ENCODE peak calls at places on chromosomes 16 and 17, in seven cellular contexts. Q is upper lobe of right lung; M is WERI-Rb-1; T is CD8-positive, alpha-beta T cell; H is ovary; S is tibial nerve; N is thoracic aorta. B is an unnamed sample.

GRCh38 chr16:53058882-53059281 is 4.1 kb downstream of the CHD9 start:
- DNase-seq in S (no peak), N (no peak), Q (no peak), T (no peak), M (no peak), H (no peak), B (no peak)

GRCh38 chr17:50183439-50184001 is 17.7 kb downstream of the SGCA start:
- DNase-seq in T (no peak), N (no peak), M (no peak), S (no peak), Q (no peak), H (no peak), B (no peak)

GRCh38 chr16:65414284-65414984 is 292.6 kb upstream of the CDH11 start:
- DNase-seq in N (no peak), T (no peak), Q (no peak), S (no peak), H (no peak), M (no peak), B (no peak)

GRCh38 chr17:15392326-15392739 is 50.9 kb upstream of the TEKT3 start:
- DNase-seq in M (no peak), T (no peak), N (no peak), H (no peak), Q (no peak), S (no peak), B (no peak)

GRCh38 chr17:1713160-1713877 is 3.1 kb upstream of the TLCD2 start:
- DNase-seq in S (no peak), H (peak; percentile 27), Q (no peak), N (no peak), T (no peak), M (no peak), B (no peak)

GRCh38 chr17:14334261-14334860 is 33.5 kb downstream of the HS3ST3B1 start:
- DNase-seq in S (no peak), T (no peak), H (no peak), N (no peak), Q (no peak), M (no peak), B (no peak)

GRCh38 chr17:39553326-39553945 is 54.3 kb downstream of the NEUROD2 start:
- DNase-seq in N (no peak), S (no peak), T (no peak), Q (no peak), M (no peak), H (no peak), B (no peak)

GRCh38 chr16:88936008-88936912 is 40.7 kb downstream of the CBFA2T3 start:
- DNase-seq in M (no peak), N (no peak), H (no peak), Q (no peak), T (no peak), S (peak; percentile 40), B (peak; percentile 82)

GRCh38 chr17:596763-597644 is 117.6 kb downstream of the VPS53 start:
- DNase-seq in M (no peak), T (no peak), S (no peak), H (no peak), N (no peak), Q (no peak), B (no peak)

GRCh38 chr17:50575581-50576210 is 15.2 kb downstream of the CACNA1G start:
- DNase-seq in H (no peak), S (no peak), Q (no peak), M (no peak), N (no peak), T (no peak), B (no peak)

GRCh38 chr16:27432600-27432957 is 30.6 kb downstream of the IL21R start:
- DNase-seq in H (no peak), M (no peak), N (no peak), S (no peak), T (no peak), Q (no peak), B (no peak)

GRCh38 chr16:81447383-81448101 is 2.9 kb downstream of the CMIP start:
- DNase-seq in S (no peak), M (no peak), H (no peak), N (no peak), Q (peak; percentile 79), T (no peak), B (no peak)

GRCh38 chr17:51258756-51259573 is 884 bp downstream of the MBTD1 start:
- DNase-seq in Q (no peak), S (peak; percentile 6), T (no peak), H (peak; percentile 65), N (no peak), M (peak; percentile 42), B (peak; percentile 21)

GRCh38 chr17:77594416-77595209 is 363.9 kb upstream of the TNRC6C start:
- DNase-seq in Q (peak; percentile 26), N (no peak), S (no peak), T (no peak), H (no peak), M (no peak), B (no peak)

GRCh38 chr17:56291226-56291805 is 138.0 kb downstream of the ANKFN1 start:
- DNase-seq in T (no peak), H (no peak), S (no peak), Q (no peak), N (no peak), M (no peak), B (no peak)

GRCh38 chr17:71423871-71424546 is 696.8 kb upstream of the SOX9 start:
- DNase-seq in H (no peak), N (no peak), Q (no peak), S (no peak), M (no peak), T (no peak), B (no peak)

GRCh38 chr16:75073551-75074414 is 42.8 kb downstream of the LDHD start:
- DNase-seq in Q (no peak), S (no peak), T (no peak), N (no peak), H (no peak), M (no peak), B (no peak)

GRCh38 chr17:74759243-74759801 is 10.9 kb downstream of the NHERF1 start:
- DNase-seq in S (no peak), H (no peak), M (peak; percentile 62), N (no peak), T (no peak), Q (no peak), B (no peak)

GRCh38 chr16:29784157-29784556 is 6.1 kb downstream of the ZG16 start:
- DNase-seq in N (no peak), T (no peak), Q (no peak), S (no peak), H (no peak), M (no peak), B (no peak)

GRCh38 chr16:30997887-30998711 is 12.3 kb downstream of the STX1B start:
- DNase-seq in Q (no peak), H (no peak), N (no peak), S (no peak), M (no peak), T (no peak), B (no peak)

GRCh38 chr16:25109643-25110042 is 1.9 kb upstream of the LCMT1 start:
- DNase-seq in H (no peak), S (peak; percentile 36), Q (no peak), N (no peak), T (no peak), M (no peak), B (peak; percentile 74)

GRCh38 chr17:62163847-62164246 is 98.8 kb upstream of the MED13 start:
- DNase-seq in Q (no peak), S (no peak), M (no peak), N (no peak), H (no peak), T (no peak), B (no peak)
- H3K27ac ChIP-seq in Q (no peak overlapping the region), S (no peak overlapping the region), M (no peak overlapping the region), N (no peak overlapping the region), H (no peak overlapping the region), T (no peak overlapping the region), B (no peak overlapping the region)

DNA sequence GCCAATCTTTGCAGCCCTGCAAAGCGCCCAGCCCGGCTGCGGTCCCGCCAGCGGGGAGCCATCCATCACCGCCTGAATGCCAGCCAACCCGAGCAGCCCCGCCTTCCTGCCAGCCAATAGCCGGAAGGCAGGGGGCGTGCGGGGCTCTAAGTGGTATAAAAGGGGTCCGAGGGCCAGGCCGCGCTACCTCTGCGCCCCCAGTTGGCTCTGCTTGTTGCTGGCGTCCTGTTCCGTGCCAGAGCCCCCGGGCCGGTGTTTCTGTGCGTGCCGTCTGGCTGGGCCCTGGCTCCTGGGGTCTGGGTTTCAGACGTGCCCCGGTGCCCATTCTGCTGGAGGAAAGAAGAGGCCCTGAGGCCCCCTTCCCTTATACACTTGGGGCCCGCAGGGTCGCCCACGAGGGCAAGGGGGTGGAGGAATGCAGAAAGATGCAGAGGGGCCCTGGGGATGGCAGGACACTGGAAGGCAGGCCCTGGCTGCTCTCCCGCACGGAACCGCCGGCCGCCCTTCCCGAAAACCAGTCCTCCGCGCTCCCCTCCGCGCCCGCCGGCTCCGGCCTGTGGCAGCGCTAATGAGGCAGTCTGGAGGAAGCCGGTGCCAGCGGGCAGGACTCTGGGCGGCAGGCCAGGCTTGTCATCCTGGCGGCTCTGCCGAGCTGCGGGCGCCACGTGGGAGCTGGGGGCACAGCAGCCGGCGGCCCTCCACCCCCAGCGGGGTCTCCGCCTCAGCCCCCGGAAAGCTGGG is 14.0 kb downstream of the COPZ2 start:
- DNase-seq in N (peak; percentile 71), S (peak; percentile 64), T (no peak), Q (peak; percentile 93), H (peak; percentile 76), M (peak; percentile 78), B (peak; percentile 92)
- TF ChIP-seq CTCF in N (peak; percentile 59), S (peak; percentile 61), T (no peak), Q (peak; percentile 37), H (peak; percentile 25), M (peak; percentile 34), B (no peak)

DNA sequence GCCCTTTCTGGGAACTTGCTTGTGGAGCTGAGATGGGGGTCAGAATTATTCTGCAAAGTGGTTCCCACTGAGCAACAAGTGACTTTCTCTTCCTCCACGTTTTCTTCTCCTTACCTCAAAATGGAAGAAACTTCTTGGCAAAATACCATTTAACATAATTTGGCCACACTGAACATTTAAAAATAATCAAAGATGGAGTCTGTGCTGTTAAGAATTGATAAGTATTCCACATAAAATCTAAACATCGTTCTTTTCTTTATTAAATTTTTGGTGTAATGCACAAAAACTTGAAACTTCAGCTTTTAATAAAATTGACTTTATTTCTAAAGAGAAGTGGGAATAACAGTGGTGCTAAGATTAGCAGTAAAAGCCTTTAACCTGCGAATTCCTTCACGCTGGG is 164.0 kb downstream of the PRKCA start:
- DNase-seq in S (no peak), Q (no peak), M (no peak), N (no peak), T (no peak), H (no peak), B (no peak)
- H3K4me3 ChIP-seq in S (no peak overlapping the region), Q (no peak overlapping the region), M (no peak overlapping the region), N (peak overlapping the region; percentile 42), T (no peak overlapping the region), H (no peak overlapping the region), B (no peak overlapping the region)

DNA sequence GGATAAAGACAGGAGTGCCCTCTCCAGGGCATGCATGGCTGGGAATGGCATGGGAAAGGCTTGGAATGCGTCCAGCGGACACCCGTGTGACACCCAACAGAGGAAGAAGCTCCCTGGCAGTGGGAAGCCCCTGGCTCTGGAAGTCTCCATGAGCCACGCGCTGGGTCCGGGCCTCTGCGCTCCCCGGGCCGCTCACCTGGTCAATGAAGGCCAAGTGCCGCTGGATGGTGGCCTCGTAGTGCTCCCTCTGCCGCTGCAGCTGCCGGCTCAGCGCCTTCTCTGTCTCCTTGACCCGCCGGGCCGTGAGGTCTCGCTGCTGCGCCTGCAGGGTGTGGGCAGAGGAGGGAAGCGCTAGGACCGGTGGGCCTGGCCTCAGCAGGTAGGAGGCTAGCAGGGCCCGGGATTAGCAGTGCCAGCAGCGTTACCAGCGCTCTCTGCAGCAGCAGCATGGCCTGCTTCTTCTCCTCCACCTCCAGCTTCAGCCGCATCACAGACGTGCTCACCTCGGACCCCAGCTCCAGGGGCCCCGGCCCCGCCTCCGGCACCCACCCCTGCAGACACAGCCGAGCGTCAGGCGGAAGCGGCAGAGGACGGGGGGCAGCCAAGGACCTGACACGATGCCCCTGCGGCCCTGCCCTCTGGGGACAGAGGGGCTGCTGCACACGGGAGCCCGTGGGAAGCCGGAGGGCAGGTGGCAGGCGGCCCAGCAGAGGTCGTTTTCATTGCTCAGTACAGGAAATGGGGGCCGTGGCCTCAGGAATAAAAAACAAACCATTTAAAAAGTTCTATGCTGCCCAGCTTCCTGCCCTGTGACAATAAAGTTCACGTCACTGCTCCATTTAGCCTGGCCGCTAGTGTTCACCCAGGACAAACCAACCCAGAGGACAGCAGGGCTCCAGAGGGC is 26.0 kb downstream of the CEP131 start:
- DNase-seq in T (no peak), N (no peak), H (no peak), S (no peak), Q (no peak), M (no peak), B (peak; percentile 40)
- H3K27ac ChIP-seq in T (no peak overlapping the region), N (no peak overlapping the region), H (no peak overlapping the region), S (no peak overlapping the region), Q (no peak overlapping the region), M (peak overlapping the region; percentile 35), B (peak overlapping the region; percentile 57)